ENCODE peak calls at places on chromosomes 6 and 20, in five cellular contexts. One of them, this sample, is unnamed.

GRCh38 chr6:161169690-161170089 is 104.2 kb downstream of the AGPAT4 start:
- DNase-seq in activated naive CD8-positive, alpha-beta T cell treated with anti-CD3 and anti-CD28 coated beads for 36 hours: no peak
- DNase-seq in activated CD4-positive, alpha-beta T cell treated with anti-CD3 and anti-CD28 coated beads, Interleukin-2, amount 50 U/mL, for 48 hours: no peak
- DNase-seq in prostate gland: no peak
- DNase-seq in GM12864: no peak
- DNase-seq in this sample: peak; percentile 31

GRCh38 chr6:95578106-95578410 is 723 bp downstream of the MANEA start:
- DNase-seq in activated naive CD8-positive, alpha-beta T cell treated with anti-CD3 and anti-CD28 coated beads for 36 hours: peak; percentile 21
- DNase-seq in activated CD4-positive, alpha-beta T cell treated with anti-CD3 and anti-CD28 coated beads, Interleukin-2, amount 50 U/mL, for 48 hours: peak; percentile 41
- DNase-seq in GM12864: no peak
- DNase-seq in prostate gland: no peak
- DNase-seq in this sample: no peak

GRCh38 chr20:35621560-35621946 is 5.9 kb downstream of the SPAG4 start:
- DNase-seq in prostate gland: no peak
- DNase-seq in activated naive CD8-positive, alpha-beta T cell treated with anti-CD3 and anti-CD28 coated beads for 36 hours: no peak
- DNase-seq in activated CD4-positive, alpha-beta T cell treated with anti-CD3 and anti-CD28 coated beads, Interleukin-2, amount 50 U/mL, for 48 hours: no peak
- DNase-seq in GM12864: no peak
- DNase-seq in this sample: no peak

GRCh38 chr6:156634048-156634447 is 143.1 kb upstream of the ARID1B start:
- DNase-seq in activated CD4-positive, alpha-beta T cell treated with anti-CD3 and anti-CD28 coated beads, Interleukin-2, amount 50 U/mL, for 48 hours: no peak
- DNase-seq in activated naive CD8-positive, alpha-beta T cell treated with anti-CD3 and anti-CD28 coated beads for 36 hours: no peak
- DNase-seq in prostate gland: no peak
- DNase-seq in GM12864: no peak
- DNase-seq in this sample: no peak

GRCh38 chr6:106309766-106310373 is 15.7 kb downstream of the ATG5 start:
- DNase-seq in GM12864: no peak
- DNase-seq in activated CD4-positive, alpha-beta T cell treated with anti-CD3 and anti-CD28 coated beads, Interleukin-2, amount 50 U/mL, for 48 hours: no peak
- DNase-seq in prostate gland: no peak
- DNase-seq in activated naive CD8-positive, alpha-beta T cell treated with anti-CD3 and anti-CD28 coated beads for 36 hours: no peak
- DNase-seq in this sample: peak; percentile 34

GRCh38 chr6:15505463-15505918 is 157.3 kb downstream of the DTNBP1 start:
- DNase-seq in activated naive CD8-positive, alpha-beta T cell treated with anti-CD3 and anti-CD28 coated beads for 36 hours: no peak
- DNase-seq in activated CD4-positive, alpha-beta T cell treated with anti-CD3 and anti-CD28 coated beads, Interleukin-2, amount 50 U/mL, for 48 hours: no peak
- DNase-seq in prostate gland: no peak
- DNase-seq in GM12864: no peak
- DNase-seq in this sample: no peak

GRCh38 chr6:28003661-28004060 is 46.6 kb downstream of the OR2B6 start:
- DNase-seq in GM12864: no peak
- DNase-seq in prostate gland: no peak
- DNase-seq in activated CD4-positive, alpha-beta T cell treated with anti-CD3 and anti-CD28 coated beads, Interleukin-2, amount 50 U/mL, for 48 hours: no peak
- DNase-seq in activated naive CD8-positive, alpha-beta T cell treated with anti-CD3 and anti-CD28 coated beads for 36 hours: no peak
- DNase-seq in this sample: peak; percentile 12

GRCh38 chr6:122620902-122621301 is 10.7 kb downstream of the PKIB start:
- DNase-seq in activated CD4-positive, alpha-beta T cell treated with anti-CD3 and anti-CD28 coated beads, Interleukin-2, amount 50 U/mL, for 48 hours: no peak
- DNase-seq in prostate gland: no peak
- DNase-seq in GM12864: no peak
- DNase-seq in activated naive CD8-positive, alpha-beta T cell treated with anti-CD3 and anti-CD28 coated beads for 36 hours: no peak
- DNase-seq in this sample: peak; percentile 41

GRCh38 chr20:45752747-45753146 is 30.6 kb downstream of the SPINT4 start:
- DNase-seq in prostate gland: no peak
- DNase-seq in activated naive CD8-positive, alpha-beta T cell treated with anti-CD3 and anti-CD28 coated beads for 36 hours: peak; percentile 33
- DNase-seq in activated CD4-positive, alpha-beta T cell treated with anti-CD3 and anti-CD28 coated beads, Interleukin-2, amount 50 U/mL, for 48 hours: peak; percentile 9
- DNase-seq in GM12864: no peak
- DNase-seq in this sample: no peak

GRCh38 chr6:90088009-90088408 is 193.7 kb downstream of the GJA10 start:
- DNase-seq in activated naive CD8-positive, alpha-beta T cell treated with anti-CD3 and anti-CD28 coated beads for 36 hours: no peak
- DNase-seq in activated CD4-positive, alpha-beta T cell treated with anti-CD3 and anti-CD28 coated beads, Interleukin-2, amount 50 U/mL, for 48 hours: no peak
- DNase-seq in prostate gland: no peak
- DNase-seq in GM12864: no peak
- DNase-seq in this sample: peak; percentile 91

GRCh38 chr6:134739299-134740090 is 210.4 kb downstream of the ALDH8A1 start:
- DNase-seq in GM12864: no peak
- DNase-seq in activated CD4-positive, alpha-beta T cell treated with anti-CD3 and anti-CD28 coated beads, Interleukin-2, amount 50 U/mL, for 48 hours: no peak
- DNase-seq in prostate gland: no peak
- DNase-seq in activated naive CD8-positive, alpha-beta T cell treated with anti-CD3 and anti-CD28 coated beads for 36 hours: no peak
- DNase-seq in this sample: peak; percentile 51

GRCh38 chr6:17504005-17504404 is 96.1 kb upstream of the FAM8A1 start:
- DNase-seq in activated naive CD8-positive, alpha-beta T cell treated with anti-CD3 and anti-CD28 coated beads for 36 hours: no peak
- DNase-seq in activated CD4-positive, alpha-beta T cell treated with anti-CD3 and anti-CD28 coated beads, Interleukin-2, amount 50 U/mL, for 48 hours: no peak
- DNase-seq in prostate gland: no peak
- DNase-seq in GM12864: no peak
- DNase-seq in this sample: no peak

GRCh38 chr6:148591656-148592055 is 155.2 kb upstream of the UST start:
- DNase-seq in activated naive CD8-positive, alpha-beta T cell treated with anti-CD3 and anti-CD28 coated beads for 36 hours: no peak
- DNase-seq in GM12864: no peak
- DNase-seq in activated CD4-positive, alpha-beta T cell treated with anti-CD3 and anti-CD28 coated beads, Interleukin-2, amount 50 U/mL, for 48 hours: no peak
- DNase-seq in prostate gland: no peak
- DNase-seq in this sample: no peak

GRCh38 chr6:156848123-156848522 is 70.9 kb downstream of the ARID1B start:
- DNase-seq in prostate gland: no peak
- DNase-seq in activated naive CD8-positive, alpha-beta T cell treated with anti-CD3 and anti-CD28 coated beads for 36 hours: no peak
- DNase-seq in activated CD4-positive, alpha-beta T cell treated with anti-CD3 and anti-CD28 coated beads, Interleukin-2, amount 50 U/mL, for 48 hours: no peak
- DNase-seq in GM12864: no peak
- DNase-seq in this sample: no peak

GRCh38 chr6:154474636-154475428 is 35.7 kb downstream of the CNKSR3 start:
- DNase-seq in prostate gland: peak; percentile 56
- DNase-seq in GM12864: no peak
- DNase-seq in activated CD4-positive, alpha-beta T cell treated with anti-CD3 and anti-CD28 coated beads, Interleukin-2, amount 50 U/mL, for 48 hours: no peak
- DNase-seq in activated naive CD8-positive, alpha-beta T cell treated with anti-CD3 and anti-CD28 coated beads for 36 hours: no peak
- DNase-seq in this sample: peak; percentile 29

GRCh38 chr6:35449287-35449881 is 2.8 kb upstream of the FANCE start:
- DNase-seq in GM12864: peak; percentile 41
- DNase-seq in activated CD4-positive, alpha-beta T cell treated with anti-CD3 and anti-CD28 coated beads, Interleukin-2, amount 50 U/mL, for 48 hours: peak; percentile 20
- DNase-seq in activated naive CD8-positive, alpha-beta T cell treated with anti-CD3 and anti-CD28 coated beads for 36 hours: no peak
- DNase-seq in prostate gland: peak; percentile 25
- DNase-seq in this sample: peak; percentile 87

GRCh38 chr6:98827295-98828159 is 6.8 kb upstream of the POU3F2 start:
- DNase-seq in GM12864: no peak
- DNase-seq in activated CD4-positive, alpha-beta T cell treated with anti-CD3 and anti-CD28 coated beads, Interleukin-2, amount 50 U/mL, for 48 hours: no peak
- DNase-seq in prostate gland: no peak
- DNase-seq in activated naive CD8-positive, alpha-beta T cell treated with anti-CD3 and anti-CD28 coated beads for 36 hours: no peak
- DNase-seq in this sample: no peak

GRCh38 chr6:157952751-157953479 is 28.7 kb upstream of the SYNJ2 start:
- DNase-seq in activated CD4-positive, alpha-beta T cell treated with anti-CD3 and anti-CD28 coated beads, Interleukin-2, amount 50 U/mL, for 48 hours: no peak
- DNase-seq in activated naive CD8-positive, alpha-beta T cell treated with anti-CD3 and anti-CD28 coated beads for 36 hours: no peak
- DNase-seq in prostate gland: no peak
- DNase-seq in GM12864: no peak
- DNase-seq in this sample: no peak

GRCh38 chr6:154169193-154169847 is 130.3 kb downstream of the OPRM1 start:
- DNase-seq in activated naive CD8-positive, alpha-beta T cell treated with anti-CD3 and anti-CD28 coated beads for 36 hours: peak; percentile 44
- DNase-seq in prostate gland: no peak
- DNase-seq in GM12864: no peak
- DNase-seq in activated CD4-positive, alpha-beta T cell treated with anti-CD3 and anti-CD28 coated beads, Interleukin-2, amount 50 U/mL, for 48 hours: peak; percentile 38
- DNase-seq in this sample: no peak

GRCh38 chr20:6731951-6732580 is 35.4 kb upstream of the BMP2 start:
- DNase-seq in prostate gland: no peak
- DNase-seq in GM12864: no peak
- DNase-seq in activated CD4-positive, alpha-beta T cell treated with anti-CD3 and anti-CD28 coated beads, Interleukin-2, amount 50 U/mL, for 48 hours: no peak
- DNase-seq in activated naive CD8-positive, alpha-beta T cell treated with anti-CD3 and anti-CD28 coated beads for 36 hours: no peak
- DNase-seq in this sample: no peak

GRCh38 chr20:9147553-9148024 is 78.7 kb downstream of the PLCB4 start:
- DNase-seq in GM12864: no peak
- DNase-seq in prostate gland: no peak
- DNase-seq in activated naive CD8-positive, alpha-beta T cell treated with anti-CD3 and anti-CD28 coated beads for 36 hours: no peak
- DNase-seq in activated CD4-positive, alpha-beta T cell treated with anti-CD3 and anti-CD28 coated beads, Interleukin-2, amount 50 U/mL, for 48 hours: no peak
- DNase-seq in this sample: no peak

GRCh38 chr20:35698298-35699126 is 640 bp downstream of the NFS1 start:
- DNase-seq in GM12864: no peak
- DNase-seq in prostate gland: peak; percentile 10
- DNase-seq in activated naive CD8-positive, alpha-beta T cell treated with anti-CD3 and anti-CD28 coated beads for 36 hours: no peak
- DNase-seq in activated CD4-positive, alpha-beta T cell treated with anti-CD3 and anti-CD28 coated beads, Interleukin-2, amount 50 U/mL, for 48 hours: no peak
- DNase-seq in this sample: peak; percentile 65

GRCh38 chr6:37033255-37033654 is 27.8 kb downstream of the FGD2 start:
- DNase-seq in GM12864: no peak
- DNase-seq in activated CD4-positive, alpha-beta T cell treated with anti-CD3 and anti-CD28 coated beads, Interleukin-2, amount 50 U/mL, for 48 hours: peak; percentile 67
- DNase-seq in prostate gland: no peak
- DNase-seq in activated naive CD8-positive, alpha-beta T cell treated with anti-CD3 and anti-CD28 coated beads for 36 hours: peak; percentile 73
- DNase-seq in this sample: no peak

GRCh38 chr20:58890454-58891075 is 38.0 kb downstream of the GNAS start:
- DNase-seq in activated naive CD8-positive, alpha-beta T cell treated with anti-CD3 and anti-CD28 coated beads for 36 hours: peak; percentile 83
- DNase-seq in GM12864: no peak
- DNase-seq in activated CD4-positive, alpha-beta T cell treated with anti-CD3 and anti-CD28 coated beads, Interleukin-2, amount 50 U/mL, for 48 hours: peak; percentile 68
- DNase-seq in prostate gland: peak; percentile 58
- DNase-seq in this sample: peak; percentile 65

GRCh38 chr6:90413867-90414266 is 117.2 kb upstream of the BACH2 start:
- DNase-seq in GM12864: no peak
- DNase-seq in activated naive CD8-positive, alpha-beta T cell treated with anti-CD3 and anti-CD28 coated beads for 36 hours: peak; percentile 80
- DNase-seq in prostate gland: no peak
- DNase-seq in activated CD4-positive, alpha-beta T cell treated with anti-CD3 and anti-CD28 coated beads, Interleukin-2, amount 50 U/mL, for 48 hours: peak; percentile 80
- DNase-seq in this sample: no peak

GRCh38 chr6:16486661-16487060 is 248.3 kb downstream of the GMPR start:
- DNase-seq in GM12864: no peak
- DNase-seq in prostate gland: no peak
- DNase-seq in activated CD4-positive, alpha-beta T cell treated with anti-CD3 and anti-CD28 coated beads, Interleukin-2, amount 50 U/mL, for 48 hours: peak; percentile 49
- DNase-seq in activated naive CD8-positive, alpha-beta T cell treated with anti-CD3 and anti-CD28 coated beads for 36 hours: peak; percentile 55
- DNase-seq in this sample: no peak

GRCh38 chr6:162560891-162561290 is 166.7 kb downstream of the PRKN start:
- DNase-seq in GM12864: no peak
- DNase-seq in activated naive CD8-positive, alpha-beta T cell treated with anti-CD3 and anti-CD28 coated beads for 36 hours: no peak
- DNase-seq in activated CD4-positive, alpha-beta T cell treated with anti-CD3 and anti-CD28 coated beads, Interleukin-2, amount 50 U/mL, for 48 hours: no peak
- DNase-seq in prostate gland: no peak
- DNase-seq in this sample: no peak

GRCh38 chr6:15791401-15792137 is 128.7 kb upstream of the DTNBP1 start:
- DNase-seq in activated naive CD8-positive, alpha-beta T cell treated with anti-CD3 and anti-CD28 coated beads for 36 hours: no peak
- DNase-seq in activated CD4-positive, alpha-beta T cell treated with anti-CD3 and anti-CD28 coated beads, Interleukin-2, amount 50 U/mL, for 48 hours: no peak
- DNase-seq in GM12864: no peak
- DNase-seq in prostate gland: no peak
- DNase-seq in this sample: no peak

GRCh38 chr6:107731422-107732319 is 92.4 kb downstream of the SCML4 start:
- DNase-seq in activated CD4-positive, alpha-beta T cell treated with anti-CD3 and anti-CD28 coated beads, Interleukin-2, amount 50 U/mL, for 48 hours: no peak
- DNase-seq in prostate gland: no peak
- DNase-seq in activated naive CD8-positive, alpha-beta T cell treated with anti-CD3 and anti-CD28 coated beads for 36 hours: peak; percentile 36
- DNase-seq in GM12864: no peak
- DNase-seq in this sample: no peak